ENCODE peak calls at places on chromosomes 2 and 18, in four cellular contexts. P, K, Y and V are unnamed samples.

GRCh38 chr2:64770781-64771334 is 117.1 kb upstream of the SERTAD2 start:
- DNase-seq in K (peak), Y (no peak), P (peak), V (no peak)

GRCh38 chr2:57962861-57963260 is 83.7 kb upstream of the VRK2 start:
- DNase-seq in K (no peak), P (no peak), Y (no peak), V (no peak)

GRCh38 chr2:234564719-234565118 is 67.8 kb upstream of the ARL4C start:
- DNase-seq in Y (no peak), K (no peak), P (no peak), V (no peak)

GRCh38 chr18:73733806-73734314 is 413.8 kb downstream of the FBXO15 start:
- DNase-seq in K (no peak), Y (no peak), P (no peak), V (no peak)

GRCh38 chr2:205734436-205734835 is 52.1 kb downstream of the NRP2 start:
- DNase-seq in P (no peak), K (peak), Y (no peak), V (no peak)

GRCh38 chr2:170848587-170848986 is 31.9 kb downstream of the GAD1 start:
- DNase-seq in K (no peak), Y (no peak), P (no peak), V (no peak)

GRCh38 chr2:240946046-240946445 is 39.9 kb downstream of the CROCC2 start:
- DNase-seq in K (no peak), Y (no peak), P (no peak), V (peak)

GRCh38 chr18:12886498-12887126 is 2.6 kb upstream of the PTPN2 start:
- DNase-seq in Y (no peak), P (no peak), K (peak), V (no peak)

GRCh38 chr2:8289111-8289510 is 392.7 kb upstream of the ID2 start:
- DNase-seq in K (no peak), Y (no peak), P (no peak), V (no peak)

GRCh38 chr2:66452214-66452613 is 17.3 kb downstream of the MEIS1 start:
- DNase-seq in Y (no peak), P (no peak), K (no peak), V (no peak)

GRCh38 chr18:12911025-12911927 is 27.2 kb upstream of the PTPN2 start:
- DNase-seq in Y (peak), K (no peak), P (peak), V (no peak)

GRCh38 chr2:206230060-206230890 is 44.2 kb upstream of the ZDBF2 start:
- DNase-seq in K (peak), Y (no peak), P (no peak), V (no peak)

GRCh38 chr18:11268691-11269686 is 119.6 kb upstream of the PIEZO2 start:
- DNase-seq in P (no peak), K (no peak), Y (no peak), V (no peak)

GRCh38 chr2:27776097-27776496 is 4.6 kb downstream of the MRPL33 start:
- DNase-seq in P (no peak), K (peak), Y (no peak), V (no peak)

GRCh38 chr18:25284861-25285574 is 66.9 kb downstream of the ZNF521 start:
- DNase-seq in Y (no peak), P (no peak), K (no peak), V (no peak)

GRCh38 chr2:83837823-83838222 is 621.3 kb downstream of the SUCLG1 start:
- DNase-seq in K (no peak), Y (no peak), P (no peak), V (no peak)

GRCh38 chr2:172909454-172909853 is 166.2 kb upstream of the MAP3K20 start:
- DNase-seq in P (no peak), K (no peak), Y (no peak), V (no peak)

GRCh38 chr2:216918088-216918680 is 58.3 kb upstream of the TNP1 start:
- DNase-seq in Y (no peak), K (peak), P (no peak), V (no peak)

GRCh38 chr2:197307933-197308521 is 2.6 kb downstream of the ANKRD44 start:
- DNase-seq in K (no peak), P (no peak), Y (no peak), V (no peak)

GRCh38 chr2:106843910-106844250 is 42.1 kb downstream of the ST6GAL2 start:
- DNase-seq in P (no peak), K (peak), Y (no peak), V (no peak)

GRCh38 chr2:231699006-231699405 is 9.3 kb upstream of the PTMA start:
- DNase-seq in P (no peak), K (no peak), Y (no peak), V (no peak)

GRCh38 chr2:229642371-229642770 is 72.0 kb downstream of the DNER start:
- DNase-seq in P (peak), Y (no peak), K (no peak), V (no peak)

GRCh38 chr2:54999182-54999581 is 51.1 kb downstream of the RTN4 start:
- DNase-seq in P (no peak), Y (no peak), K (no peak), V (no peak)

GRCh38 chr2:153808675-153809074 is 63.0 kb upstream of the GALNT13 start:
- DNase-seq in P (no peak), Y (no peak), K (no peak), V (no peak)

GRCh38 chr2:133591164-133591563 is 22.9 kb upstream of the NCKAP5 start:
- DNase-seq in Y (no peak), K (peak), P (no peak), V (no peak)

GRCh38 chr2:220880623-220881022 is 691.5 kb downstream of the EPHA4 start:
- DNase-seq in K (no peak), Y (no peak), P (no peak), V (no peak)

GRCh38 chr2:46299365-46300263 is 2.4 kb downstream of the EPAS1 start:
- DNase-seq in K (peak), Y (peak), P (peak), V (no peak)

GRCh38 chr2:5981241-5982055 is 289.3 kb downstream of the SOX11 start:
- DNase-seq in Y (no peak), P (no peak), K (peak), V (no peak)

GRCh38 chr2:16665746-16666452 is at the start of gene CYRIA:
- DNase-seq in K (peak), P (peak), Y (peak), V (no peak)

GRCh38 chr18:7950380-7951143 is 383.4 kb downstream of the PTPRM start:
- DNase-seq in Y (no peak), K (no peak), P (no peak), V (no peak)

GRCh38 chr2:84906108-84906899 is 848 bp downstream of the TMSB10 start:
- DNase-seq in P (peak), K (peak), Y (peak), V (no peak)

GRCh38 chr18:61333746-61334490 is 688 bp downstream of the CDH20 start:
- DNase-seq in K (no peak), P (no peak), Y (no peak), V (no peak)

GRCh38 chr2:9327873-9328352 is 95.4 kb downstream of the ITGB1BP1 start:
- DNase-seq in P (no peak), K (no peak), Y (no peak), V (no peak)

GRCh38 chr2:10818986-10819385 is 6.4 kb upstream of the PDIA6 start:
- DNase-seq in K (no peak), Y (no peak), P (no peak), V (no peak)

GRCh38 chr2:10814571-10815331 is 2.2 kb upstream of the PDIA6 start:
- DNase-seq in K (peak), Y (no peak), P (no peak), V (no peak)

GRCh38 chr2:10820562-10820961 is 8.0 kb upstream of the PDIA6 start:
- DNase-seq in Y (no peak), P (no peak), K (no peak), V (no peak)

GRCh38 chr2:10819714-10820314 is 7.2 kb upstream of the PDIA6 start:
- DNase-seq in P (no peak), K (no peak), Y (no peak), V (no peak)

DNA sequence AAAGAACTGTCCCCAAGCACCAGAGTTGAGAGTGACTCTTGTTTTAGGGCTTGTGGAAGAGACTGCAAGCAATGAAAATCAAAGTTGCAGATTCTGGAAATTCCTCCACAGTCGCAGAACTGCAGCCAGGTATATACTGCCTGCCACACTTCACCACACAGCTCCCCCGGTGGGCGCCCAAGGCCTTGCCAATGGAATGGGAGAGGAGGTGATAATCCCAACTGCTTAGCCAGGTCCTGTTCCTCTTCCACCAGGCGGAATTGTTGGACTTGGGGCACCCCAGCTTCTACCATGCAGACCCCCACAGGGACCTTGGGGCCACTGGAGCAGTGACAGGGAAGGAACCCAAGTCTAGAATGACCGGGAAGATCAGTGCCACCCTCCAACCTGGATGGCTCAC is 4.8 kb upstream of the PDIA6 start:
- DNase-seq in K (peak), P (no peak), Y (no peak), V (no peak)
- TF ChIP-seq CTCF in K (peak), P (no peak), Y (peak), V (peak)

DNA sequence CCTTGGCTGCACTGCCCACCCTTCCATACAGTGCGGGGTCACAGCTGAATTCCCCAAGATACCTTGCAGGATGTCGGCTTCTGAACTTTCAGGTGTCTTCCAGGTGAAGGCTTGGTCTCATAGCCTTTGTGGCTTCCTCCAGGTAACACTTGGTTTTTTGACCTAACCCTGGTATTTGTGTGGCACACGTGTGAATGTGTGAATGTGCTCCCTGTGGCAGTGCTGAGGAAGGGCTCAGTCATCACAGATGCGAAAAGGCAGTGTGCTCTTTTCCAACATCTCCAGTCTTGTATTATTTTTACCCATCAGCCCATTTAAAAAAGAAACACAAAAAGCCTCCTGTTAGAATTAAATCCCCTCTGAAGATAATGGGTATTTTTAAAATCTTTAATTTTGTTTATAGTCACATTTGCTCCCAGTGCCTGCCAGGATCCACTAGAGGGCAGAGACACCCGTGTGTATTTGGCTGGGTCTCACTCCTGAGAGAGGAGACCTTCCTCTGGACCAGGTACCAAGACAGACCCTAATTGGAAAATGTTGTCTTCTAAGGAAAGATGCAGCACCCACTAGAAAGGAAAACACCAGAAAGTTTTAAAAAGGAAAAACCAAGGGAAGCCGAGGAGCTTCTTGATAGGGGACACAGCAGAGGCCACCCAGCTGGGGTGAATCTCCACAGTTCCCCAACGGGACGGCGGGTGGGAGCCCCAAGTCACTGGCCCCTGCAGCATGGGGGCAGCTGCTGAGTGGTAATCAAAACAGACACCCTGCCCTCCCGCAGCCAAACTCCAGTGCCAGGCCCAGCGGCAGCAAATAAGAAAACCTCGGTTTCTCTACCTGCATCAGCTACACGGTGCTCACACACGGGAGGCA is 27.7 kb downstream of the FAM110C start:
- DNase-seq in P (no peak), Y (no peak), K (no peak), V (no peak)
- TF ChIP-seq CTCF in P (peak), Y (peak), K (peak), V (peak)

GRCh38 chr2:97671526-97671925 is 2.0 kb downstream of the C2orf92 start:
- DNase-seq in K (no peak), Y (no peak), P (no peak), V (no peak)

GRCh38 chr2:97675714-97676113 is 6.2 kb downstream of the C2orf92 start:
- DNase-seq in K (no peak), P (no peak), Y (no peak), V (no peak)

GRCh38 chr2:97673915-97674283 is 4.4 kb downstream of the C2orf92 start:
- DNase-seq in Y (no peak), K (no peak), P (no peak), V (no peak)

GRCh38 chr2:97674396-97674795 is 4.9 kb downstream of the C2orf92 start:
- DNase-seq in Y (no peak), P (no peak), K (no peak), V (no peak)

DNA sequence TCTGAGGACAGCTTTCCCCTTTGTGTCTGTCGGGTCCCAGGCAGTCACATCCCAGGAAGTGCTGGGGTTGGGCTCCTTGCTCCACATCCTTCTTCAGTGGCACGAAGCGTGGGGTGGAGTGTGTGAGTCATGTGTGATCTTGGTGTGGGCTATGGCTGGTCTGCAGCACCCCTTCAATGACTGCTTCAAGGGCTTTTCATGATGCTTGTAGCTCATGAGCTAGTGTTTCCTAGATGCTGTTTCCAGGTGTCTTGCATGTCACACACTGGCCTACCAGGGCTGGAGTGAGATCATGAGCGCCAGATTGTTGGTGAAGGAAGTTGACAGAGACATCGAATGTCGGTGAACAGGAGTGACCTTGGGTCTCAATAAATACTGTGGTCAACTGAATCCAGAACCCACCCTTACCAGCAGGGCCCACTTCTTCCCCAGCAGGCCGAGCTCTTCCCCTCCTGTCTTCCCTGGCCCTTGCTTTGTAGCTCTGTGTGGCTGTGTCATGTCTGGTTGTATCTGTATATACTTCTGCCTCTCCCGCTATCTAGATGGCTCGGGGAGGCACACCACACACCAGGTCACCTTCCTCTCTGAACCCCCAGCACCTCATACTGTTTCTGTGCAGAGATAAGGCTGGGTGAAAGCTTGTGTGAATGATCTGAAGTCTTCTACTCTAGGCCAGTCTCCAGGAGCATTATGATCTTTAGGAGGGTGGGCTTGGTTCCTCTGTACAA is 3.8 kb downstream of the C2orf92 start:
- DNase-seq in P (no peak), K (no peak), Y (no peak), V (no peak)
- TF ChIP-seq CTCF in P (no peak), K (no peak), Y (no peak), V (no peak)

GRCh38 chr2:147500819-147501395 is 343.9 kb upstream of the ACVR2A start:
- DNase-seq in K (no peak), P (no peak), Y (no peak), V (no peak)

GRCh38 chr2:147501973-147502372 is 342.9 kb upstream of the ACVR2A start:
- DNase-seq in P (no peak), K (no peak), Y (no peak), V (no peak)

GRCh38 chr2:147499785-147500184 is 345.0 kb upstream of the ACVR2A start:
- DNase-seq in P (no peak), Y (no peak), K (no peak), V (no peak)

GRCh38 chr2:147502895-147503294 is 341.9 kb upstream of the ACVR2A start:
- DNase-seq in P (no peak), K (no peak), Y (no peak), V (no peak)

GRCh38 chr2:147500229-147500628 is 344.6 kb upstream of the ACVR2A start:
- DNase-seq in K (no peak), P (no peak), Y (no peak), V (no peak)
- TF ChIP-seq CTCF in K (no peak), P (no peak), Y (no peak), V (no peak)

DNA sequence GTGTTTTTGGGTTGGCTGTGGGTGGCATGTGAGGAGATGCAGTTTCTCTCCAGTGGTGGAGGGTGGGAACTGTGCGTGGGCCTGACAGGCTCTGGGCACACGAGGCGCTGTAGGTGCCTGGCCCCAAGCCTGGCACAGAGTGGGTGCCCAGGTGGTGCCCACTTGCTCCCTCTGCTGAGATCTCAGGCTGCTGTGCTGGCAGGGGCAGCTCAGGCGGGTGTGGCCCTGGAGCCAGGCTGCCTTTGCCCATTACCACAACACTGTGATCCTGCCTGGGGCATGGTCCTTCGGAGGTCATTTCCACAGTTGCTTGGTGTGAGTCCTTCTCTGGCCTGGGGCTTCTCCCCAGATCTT is 20.4 kb downstream of the TSHZ1 start:
- DNase-seq in Y (no peak), P (no peak), K (no peak), V (no peak)
- TF ChIP-seq CTCF in Y (no peak), P (no peak), K (no peak), V (no peak)